ENCODE peak calls at places on chromosomes 1 and 21, in four cellular contexts. One of them, this sample, is unnamed.
A peak's percentile ranks its signal among the peaks of the same experiment; 100 is the strongest.

GRCh38 chr1:17118706-17119075 is 560 bp downstream of the PADI2 start:
- DNase-seq in lung microvascular endothelial cell: no peak
- DNase-seq in KBM-7: no peak
- DNase-seq in stimulated activated CD8-positive, alpha-beta memory T cell treated with anti-CD3 and anti-CD28 coated beads, Interleukin-12 subunit alpha, Interleukin-12 subunit beta, amount 100 ng/mL, for 1 hour: no peak
- DNase-seq in this sample: no peak

GRCh38 chr1:3060601-3061551 is 8.1 kb upstream of the PRDM16 start:
- DNase-seq in stimulated activated CD8-positive, alpha-beta memory T cell treated with anti-CD3 and anti-CD28 coated beads, Interleukin-12 subunit alpha, Interleukin-12 subunit beta, amount 100 ng/mL, for 1 hour: no peak
- DNase-seq in KBM-7: no peak
- DNase-seq in lung microvascular endothelial cell: no peak
- DNase-seq in this sample: no peak

GRCh38 chr1:243959998-243960397 is 91.1 kb upstream of the ZBTB18 start:
- DNase-seq in stimulated activated CD8-positive, alpha-beta memory T cell treated with anti-CD3 and anti-CD28 coated beads, Interleukin-12 subunit alpha, Interleukin-12 subunit beta, amount 100 ng/mL, for 1 hour: no peak
- DNase-seq in lung microvascular endothelial cell: no peak
- DNase-seq in KBM-7: no peak
- DNase-seq in this sample: no peak

GRCh38 chr1:226047495-226047894 is 15.0 kb upstream of the H3-3A start:
- DNase-seq in stimulated activated CD8-positive, alpha-beta memory T cell treated with anti-CD3 and anti-CD28 coated beads, Interleukin-12 subunit alpha, Interleukin-12 subunit beta, amount 100 ng/mL, for 1 hour: no peak
- DNase-seq in KBM-7: no peak
- DNase-seq in lung microvascular endothelial cell: no peak
- DNase-seq in this sample: no peak

GRCh38 chr1:208141793-208142192 is 102.4 kb downstream of the PLXNA2 start:
- DNase-seq in lung microvascular endothelial cell: no peak
- DNase-seq in stimulated activated CD8-positive, alpha-beta memory T cell treated with anti-CD3 and anti-CD28 coated beads, Interleukin-12 subunit alpha, Interleukin-12 subunit beta, amount 100 ng/mL, for 1 hour: no peak
- DNase-seq in KBM-7: no peak
- DNase-seq in this sample: no peak

GRCh38 chr1:228748431-228748830 is 13.2 kb downstream of the RHOU start:
- DNase-seq in lung microvascular endothelial cell: no peak
- DNase-seq in KBM-7: no peak
- DNase-seq in stimulated activated CD8-positive, alpha-beta memory T cell treated with anti-CD3 and anti-CD28 coated beads, Interleukin-12 subunit alpha, Interleukin-12 subunit beta, amount 100 ng/mL, for 1 hour: no peak
- DNase-seq in this sample: no peak

GRCh38 chr1:33098371-33098770 is 17.4 kb downstream of the AZIN2 start:
- DNase-seq in stimulated activated CD8-positive, alpha-beta memory T cell treated with anti-CD3 and anti-CD28 coated beads, Interleukin-12 subunit alpha, Interleukin-12 subunit beta, amount 100 ng/mL, for 1 hour: no peak
- DNase-seq in lung microvascular endothelial cell: no peak
- DNase-seq in KBM-7: peak; percentile 75
- DNase-seq in this sample: no peak

GRCh38 chr21:44845418-44846200 is 27.7 kb upstream of the SUMO3 start:
- DNase-seq in stimulated activated CD8-positive, alpha-beta memory T cell treated with anti-CD3 and anti-CD28 coated beads, Interleukin-12 subunit alpha, Interleukin-12 subunit beta, amount 100 ng/mL, for 1 hour: peak; percentile 17
- DNase-seq in lung microvascular endothelial cell: peak; percentile 36
- DNase-seq in KBM-7: peak; percentile 86
- DNase-seq in this sample: peak; percentile 71

GRCh38 chr1:17909634-17910033 is 154.5 kb downstream of the ACTL8 start:
- DNase-seq in lung microvascular endothelial cell: no peak
- DNase-seq in stimulated activated CD8-positive, alpha-beta memory T cell treated with anti-CD3 and anti-CD28 coated beads, Interleukin-12 subunit alpha, Interleukin-12 subunit beta, amount 100 ng/mL, for 1 hour: no peak
- DNase-seq in KBM-7: no peak
- DNase-seq in this sample: no peak

GRCh38 chr1:42335050-42335808 is at the start of gene FOXJ3:
- DNase-seq in lung microvascular endothelial cell: peak; percentile 97
- DNase-seq in KBM-7: peak; percentile 89
- DNase-seq in stimulated activated CD8-positive, alpha-beta memory T cell treated with anti-CD3 and anti-CD28 coated beads, Interleukin-12 subunit alpha, Interleukin-12 subunit beta, amount 100 ng/mL, for 1 hour: peak; percentile 81
- DNase-seq in this sample: peak; percentile 98

GRCh38 chr1:48906729-48907128 is 130.0 kb upstream of the BEND5 start:
- DNase-seq in KBM-7: no peak
- DNase-seq in stimulated activated CD8-positive, alpha-beta memory T cell treated with anti-CD3 and anti-CD28 coated beads, Interleukin-12 subunit alpha, Interleukin-12 subunit beta, amount 100 ng/mL, for 1 hour: no peak
- DNase-seq in lung microvascular endothelial cell: no peak
- DNase-seq in this sample: no peak

GRCh38 chr1:45892068-45892785 is 88.8 kb downstream of the MAST2 start:
- DNase-seq in lung microvascular endothelial cell: peak; percentile 88
- DNase-seq in KBM-7: no peak
- DNase-seq in stimulated activated CD8-positive, alpha-beta memory T cell treated with anti-CD3 and anti-CD28 coated beads, Interleukin-12 subunit alpha, Interleukin-12 subunit beta, amount 100 ng/mL, for 1 hour: no peak
- DNase-seq in this sample: no peak

This sample was measured in A673.